ENCODE peak calls at places on chromosomes 2 and 18, in four cellular contexts. One of them, this sample, is unnamed.

GRCh38 chr2:30931841-30932407 is 124.7 kb upstream of the CAPN13 start:
- DNase-seq in right cardiac atrium: no peak
- DNase-seq in uterus: no peak
- DNase-seq in CD4-positive, alpha-beta memory T cell: no peak
- DNase-seq in this sample: no peak

GRCh38 chr18:58044370-58045264 is 591 bp downstream of the NEDD4L start:
- DNase-seq in right cardiac atrium: peak; percentile 57
- DNase-seq in uterus: peak; percentile 39
- DNase-seq in CD4-positive, alpha-beta memory T cell: peak; percentile 28
- DNase-seq in this sample: peak; percentile 23

GRCh38 chr2:29329899-29330298 is 214.7 kb downstream of the CLIP4 start:
- DNase-seq in right cardiac atrium: no peak
- DNase-seq in uterus: no peak
- DNase-seq in CD4-positive, alpha-beta memory T cell: no peak
- DNase-seq in this sample: no peak

GRCh38 chr18:13302611-13303267 is 84.2 kb downstream of the LDLRAD4 start:
- DNase-seq in right cardiac atrium: no peak
- DNase-seq in uterus: no peak
- DNase-seq in CD4-positive, alpha-beta memory T cell: no peak
- DNase-seq in this sample: no peak

GRCh38 chr2:220166616-220167015 is 539.2 kb downstream of the SLC4A3 start:
- DNase-seq in right cardiac atrium: no peak
- DNase-seq in uterus: no peak
- DNase-seq in CD4-positive, alpha-beta memory T cell: no peak
- DNase-seq in this sample: no peak

GRCh38 chr2:41313082-41313481 is 734.7 kb upstream of the PKDCC start:
- DNase-seq in right cardiac atrium: no peak
- DNase-seq in uterus: no peak
- DNase-seq in CD4-positive, alpha-beta memory T cell: no peak
- DNase-seq in this sample: no peak

GRCh38 chr2:241964133-241964532 is 94.6 kb downstream of the RTP5 start:
- DNase-seq in right cardiac atrium: no peak
- DNase-seq in uterus: no peak
- DNase-seq in CD4-positive, alpha-beta memory T cell: no peak
- DNase-seq in this sample: no peak

GRCh38 chr18:79609841-79610281 is 69.7 kb upstream of the CTDP1 start:
- DNase-seq in right cardiac atrium: no peak
- DNase-seq in uterus: no peak
- DNase-seq in CD4-positive, alpha-beta memory T cell: no peak
- DNase-seq in this sample: no peak

GRCh38 chr2:25960920-25961319 is 21.4 kb downstream of the KIF3C start:
- DNase-seq in right cardiac atrium: no peak
- DNase-seq in uterus: no peak
- DNase-seq in CD4-positive, alpha-beta memory T cell: no peak
- DNase-seq in this sample: no peak

GRCh38 chr2:221097568-221097915 is 474.6 kb downstream of the EPHA4 start:
- DNase-seq in right cardiac atrium: no peak
- DNase-seq in uterus: no peak
- DNase-seq in CD4-positive, alpha-beta memory T cell: no peak
- DNase-seq in this sample: no peak

GRCh38 chr2:142974288-142975024 is 97.0 kb downstream of the KYNU start:
- DNase-seq in right cardiac atrium: no peak
- DNase-seq in uterus: no peak
- DNase-seq in CD4-positive, alpha-beta memory T cell: no peak
- DNase-seq in this sample: no peak

GRCh38 chr2:169767243-169767888 is 31.3 kb upstream of the SSB start:
- DNase-seq in right cardiac atrium: peak; percentile 45
- DNase-seq in uterus: peak; percentile 55
- DNase-seq in CD4-positive, alpha-beta memory T cell: peak; percentile 48
- DNase-seq in this sample: peak; percentile 35

GRCh38 chr2:236172866-236173733 is 4.9 kb upstream of the GBX2 start:
- DNase-seq in right cardiac atrium: no peak
- DNase-seq in uterus: no peak
- DNase-seq in CD4-positive, alpha-beta memory T cell: no peak
- DNase-seq in this sample: no peak

GRCh38 chr2:241695676-241696075 is 6.2 kb upstream of the ING5 start:
- DNase-seq in right cardiac atrium: no peak
- DNase-seq in uterus: no peak
- DNase-seq in CD4-positive, alpha-beta memory T cell: no peak
- DNase-seq in this sample: no peak

GRCh38 chr18:36509646-36510197 is 212.2 kb downstream of the FHOD3 start:
- DNase-seq in right cardiac atrium: no peak
- DNase-seq in uterus: no peak
- DNase-seq in CD4-positive, alpha-beta memory T cell: no peak
- DNase-seq in this sample: no peak

GRCh38 chr2:195413944-195414343 is 243.1 kb upstream of the SLC39A10 start:
- DNase-seq in right cardiac atrium: no peak
- DNase-seq in uterus: no peak
- DNase-seq in CD4-positive, alpha-beta memory T cell: no peak
- DNase-seq in this sample: no peak

GRCh38 chr2:102667072-102667471 is 47.7 kb downstream of the SLC9A2 start:
- DNase-seq in right cardiac atrium: no peak
- DNase-seq in uterus: no peak
- DNase-seq in CD4-positive, alpha-beta memory T cell: no peak
- DNase-seq in this sample: no peak

GRCh38 chr18:35267161-35267651 is 22.8 kb downstream of the ZSCAN30 start:
- DNase-seq in right cardiac atrium: peak; percentile 86
- DNase-seq in uterus: peak; percentile 85
- DNase-seq in CD4-positive, alpha-beta memory T cell: peak; percentile 51
- DNase-seq in this sample: peak; percentile 31

GRCh38 chr2:197240018-197240712 is 70.4 kb downstream of the ANKRD44 start:
- DNase-seq in right cardiac atrium: no peak
- DNase-seq in uterus: no peak
- DNase-seq in CD4-positive, alpha-beta memory T cell: peak; percentile 40
- DNase-seq in this sample: no peak
- H3K4me3 ChIP-seq in right cardiac atrium: no peak overlapping the region
- H3K4me3 ChIP-seq in uterus: no peak overlapping the region
- H3K4me3 ChIP-seq in CD4-positive, alpha-beta memory T cell: no peak overlapping the region
- H3K4me3 ChIP-seq in this sample: no peak overlapping the region

GRCh38 chr18:22047485-22047884 is 121.9 kb upstream of the GATA6 start:
- DNase-seq in right cardiac atrium: no peak
- DNase-seq in uterus: no peak
- DNase-seq in CD4-positive, alpha-beta memory T cell: no peak
- DNase-seq in this sample: no peak
- H3K4me1 ChIP-seq in right cardiac atrium: no peaks in the 10 kb centered on the region
- H3K4me1 ChIP-seq in uterus: no peaks in the 10 kb centered on the region
- H3K4me1 ChIP-seq in CD4-positive, alpha-beta memory T cell: no peaks in the 10 kb centered on the region
- H3K4me1 ChIP-seq in this sample: peaks cover 8% of the 10 kb centered on the region

GRCh38 chr18:907171-907879 is 2.7 kb downstream of the ADCYAP1 start:
- DNase-seq in right cardiac atrium: peak; percentile 18
- DNase-seq in uterus: no peak
- DNase-seq in CD4-positive, alpha-beta memory T cell: no peak
- DNase-seq in this sample: no peak
- H3K27me3 ChIP-seq in right cardiac atrium: no peaks in the 10 kb centered on the region
- H3K27me3 ChIP-seq in uterus: peaks cover 61% of the 10 kb centered on the region
- H3K27me3 ChIP-seq in CD4-positive, alpha-beta memory T cell: peaks cover 54% of the 10 kb centered on the region
- H3K27me3 ChIP-seq in this sample: peaks cover 33% of the 10 kb centered on the region

DNA sequence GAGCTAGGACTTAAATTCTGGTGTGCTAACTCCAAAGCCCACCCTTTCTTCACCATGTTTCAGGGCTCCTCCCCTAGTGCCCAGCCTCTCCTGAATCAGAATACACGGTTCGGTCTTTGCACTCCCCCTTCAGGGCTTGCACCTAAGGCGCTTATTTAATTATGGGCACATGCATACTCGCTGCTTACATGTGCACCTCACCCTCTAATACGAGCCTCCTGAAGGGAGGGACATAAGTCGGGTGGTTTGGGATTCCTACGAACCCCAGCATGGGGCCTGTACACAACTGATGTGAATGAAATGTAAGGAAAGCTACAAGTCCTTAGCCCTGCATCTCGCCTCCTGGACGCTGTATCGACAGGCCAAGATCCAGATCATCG is 435 bp downstream of the IFT172 start:
- DNase-seq in right cardiac atrium: no peak
- DNase-seq in uterus: no peak
- DNase-seq in CD4-positive, alpha-beta memory T cell: no peak
- DNase-seq in this sample: no peak
- H3K4me3 ChIP-seq in right cardiac atrium: peak overlapping the region; percentile 77
- H3K4me3 ChIP-seq in uterus: peak overlapping the region; percentile 62
- H3K4me3 ChIP-seq in CD4-positive, alpha-beta memory T cell: peak overlapping the region; percentile 52
- H3K4me3 ChIP-seq in this sample: peak overlapping the region; percentile 83

DNA sequence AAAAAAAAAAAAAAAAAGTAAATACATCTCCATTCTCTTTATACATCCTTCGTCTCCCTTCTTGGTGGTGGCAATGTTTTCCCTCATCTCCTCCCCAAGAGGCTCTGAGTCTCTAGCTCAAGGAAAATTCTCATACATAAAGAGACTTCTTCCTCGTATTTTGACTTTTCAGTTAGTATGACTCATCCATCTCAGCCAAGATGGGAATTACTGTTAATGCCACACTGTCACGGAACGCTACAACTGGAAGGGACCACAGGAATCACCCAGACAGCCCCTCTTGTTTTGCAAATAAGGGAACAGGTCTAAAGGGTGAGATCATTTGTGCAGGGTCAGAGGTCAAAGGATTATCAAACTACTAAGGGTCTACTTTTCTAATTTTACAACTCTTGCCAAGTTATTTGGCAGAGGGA is 19.5 kb downstream of the NFE2L2 start:
- DNase-seq in right cardiac atrium: no peak
- DNase-seq in uterus: no peak
- DNase-seq in CD4-positive, alpha-beta memory T cell: no peak
- DNase-seq in this sample: no peak
- H3K4me1 ChIP-seq in right cardiac atrium: peaks cover 28% of the 10 kb centered on the region
- H3K4me1 ChIP-seq in uterus: peaks cover 24% of the 10 kb centered on the region
- H3K4me1 ChIP-seq in CD4-positive, alpha-beta memory T cell: peaks cover 79% of the 10 kb centered on the region
- H3K4me1 ChIP-seq in this sample: peaks cover 82% of the 10 kb centered on the region

GRCh38 chr2:218992703-218993344 is 398 bp downstream of the CRYBA2 start:
- DNase-seq in right cardiac atrium: no peak
- DNase-seq in uterus: no peak
- DNase-seq in CD4-positive, alpha-beta memory T cell: no peak
- DNase-seq in this sample: no peak
- H3K27me3 ChIP-seq in right cardiac atrium: no peaks in the 10 kb centered on the region
- H3K27me3 ChIP-seq in uterus: peaks cover 65% of the 10 kb centered on the region
- H3K27me3 ChIP-seq in CD4-positive, alpha-beta memory T cell: peaks cover 56% of the 10 kb centered on the region
- H3K27me3 ChIP-seq in this sample: peaks cover 25% of the 10 kb centered on the region

GRCh38 chr2:67243919-67244318 is 153.2 kb upstream of the ETAA1 start:
- DNase-seq in right cardiac atrium: no peak
- DNase-seq in uterus: no peak
- DNase-seq in CD4-positive, alpha-beta memory T cell: no peak
- DNase-seq in this sample: no peak

GRCh38 chr2:67241453-67241852 is 155.7 kb upstream of the ETAA1 start:
- DNase-seq in right cardiac atrium: no peak
- DNase-seq in uterus: no peak
- DNase-seq in CD4-positive, alpha-beta memory T cell: no peak
- DNase-seq in this sample: no peak

GRCh38 chr2:67237288-67237687 is 159.8 kb upstream of the ETAA1 start:
- DNase-seq in right cardiac atrium: no peak
- DNase-seq in uterus: no peak
- DNase-seq in CD4-positive, alpha-beta memory T cell: no peak
- DNase-seq in this sample: no peak

GRCh38 chr2:67240507-67240906 is 156.6 kb upstream of the ETAA1 start:
- DNase-seq in right cardiac atrium: no peak
- DNase-seq in uterus: no peak
- DNase-seq in CD4-positive, alpha-beta memory T cell: no peak
- DNase-seq in this sample: no peak

GRCh38 chr2:67242456-67242855 is 154.7 kb upstream of the ETAA1 start:
- DNase-seq in right cardiac atrium: no peak
- DNase-seq in uterus: no peak
- DNase-seq in CD4-positive, alpha-beta memory T cell: no peak
- DNase-seq in this sample: no peak
- H3K4me3 ChIP-seq in right cardiac atrium: no peak overlapping the region
- H3K4me3 ChIP-seq in uterus: no peak overlapping the region
- H3K4me3 ChIP-seq in CD4-positive, alpha-beta memory T cell: no peak overlapping the region
- H3K4me3 ChIP-seq in this sample: no peak overlapping the region

DNA sequence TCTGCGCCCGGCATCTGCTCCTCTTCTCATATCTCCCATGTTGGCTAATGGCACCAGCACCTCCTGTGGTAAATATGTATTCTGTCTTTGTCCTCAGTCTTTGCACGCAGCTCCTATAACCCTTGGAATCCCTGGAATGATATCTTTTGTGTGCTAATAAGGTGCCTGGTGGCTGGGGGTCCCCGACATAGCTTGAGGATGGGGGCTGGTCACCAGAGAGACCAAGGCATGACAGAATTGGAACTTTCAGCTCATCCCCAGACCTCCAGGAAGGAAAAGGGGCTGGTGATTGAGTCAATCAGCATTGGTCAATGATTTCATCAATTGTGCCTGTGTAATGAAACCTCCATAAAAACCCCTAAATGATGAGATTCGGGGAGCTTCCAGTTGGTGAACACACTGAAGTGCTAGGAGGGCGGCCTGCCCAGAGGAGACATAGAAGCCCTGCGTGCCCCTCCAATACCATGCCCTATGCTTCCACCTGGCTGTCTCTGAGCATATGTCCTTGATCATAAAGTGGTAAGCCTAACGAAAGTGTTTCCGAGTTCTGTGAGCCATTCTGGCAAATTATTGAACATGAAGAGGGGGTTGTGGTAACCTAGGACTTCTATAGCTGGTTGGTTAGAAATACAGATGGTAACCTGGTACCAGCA is 26.6 kb upstream of the KCMF1 start:
- DNase-seq in right cardiac atrium: no peak
- DNase-seq in uterus: no peak
- DNase-seq in CD4-positive, alpha-beta memory T cell: no peak
- DNase-seq in this sample: no peak
- H3K4me1 ChIP-seq in right cardiac atrium: no peaks in the 10 kb centered on the region
- H3K4me1 ChIP-seq in uterus: no peaks in the 10 kb centered on the region
- H3K4me1 ChIP-seq in CD4-positive, alpha-beta memory T cell: peaks cover 32% of the 10 kb centered on the region
- H3K4me1 ChIP-seq in this sample: no peaks in the 10 kb centered on the region

DNA sequence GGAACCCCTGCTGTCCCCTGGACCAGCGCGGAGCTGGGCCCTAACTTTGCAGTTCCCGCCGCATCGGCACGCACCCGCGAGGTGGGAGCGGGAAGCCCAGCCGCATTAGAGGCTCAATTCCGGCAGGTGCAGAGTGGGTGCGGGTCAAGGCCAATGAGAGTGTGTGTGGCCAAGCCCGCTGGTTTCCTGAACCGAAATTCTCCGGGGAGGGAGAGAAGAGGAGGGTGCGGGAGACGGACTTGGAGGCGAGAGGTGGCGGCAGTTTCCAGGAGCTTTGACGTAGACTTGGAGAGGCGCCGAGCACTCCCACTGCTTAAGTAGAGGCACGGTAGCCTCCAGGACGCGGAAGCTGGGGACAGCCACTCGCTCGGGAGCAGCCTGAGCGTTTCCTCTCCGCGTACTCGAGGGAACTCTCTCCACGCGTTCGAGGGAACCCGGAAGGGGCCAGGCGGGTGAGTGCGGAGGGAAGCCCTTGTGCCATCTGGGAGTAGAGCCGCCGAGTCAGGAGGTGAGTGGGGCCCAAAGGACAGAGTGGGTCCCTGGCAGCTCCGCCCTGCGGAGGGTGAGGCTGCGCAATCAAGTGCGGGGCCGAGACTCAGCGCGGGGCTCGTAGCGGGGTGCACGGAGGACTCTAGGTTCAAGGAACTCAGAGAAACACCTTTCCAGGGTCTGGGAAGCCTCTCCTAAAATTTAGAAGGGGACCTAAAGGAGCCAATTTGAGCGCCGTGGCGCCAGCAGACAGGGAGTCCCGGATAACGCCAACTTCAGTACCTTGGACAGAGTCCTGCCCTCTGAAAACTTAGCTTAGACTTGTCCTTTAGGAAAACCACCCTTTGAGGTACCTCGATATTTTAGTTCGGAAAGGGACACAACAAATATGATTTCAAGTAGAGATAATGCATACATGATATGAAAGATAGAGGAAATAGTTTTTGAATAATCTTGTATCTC is at the start of gene FAM237A:
- DNase-seq in right cardiac atrium: peak; percentile 26
- DNase-seq in uterus: no peak
- DNase-seq in CD4-positive, alpha-beta memory T cell: no peak
- DNase-seq in this sample: no peak
- H3K27me3 ChIP-seq in right cardiac atrium: peaks cover 2% of the 10 kb centered on the region
- H3K27me3 ChIP-seq in uterus: no peaks in the 10 kb centered on the region
- H3K27me3 ChIP-seq in CD4-positive, alpha-beta memory T cell: peaks cover 10% of the 10 kb centered on the region
- H3K27me3 ChIP-seq in this sample: no peaks in the 10 kb centered on the region

This sample was measured in thoracic aorta.